ENCODE peak calls at places on chromosomes 11 and 22, in six cellular contexts. E, W, P, X, A and J are unnamed samples.

GRCh38 chr22:25682071-25682470 is 59.9 kb upstream of the MYO18B start:
- DNase-seq in E (no peak), W (no peak), P (no peak), X (no peak), A (no peak), J (no peak)

GRCh38 chr11:121473064-121473777 is 20.5 kb upstream of the SORL1-AS1 start:
- DNase-seq in E (no peak), W (no peak), P (no peak), X (no peak), A (no peak), J (no peak)

GRCh38 chr11:15770798-15771414 is 585.4 kb downstream of the SOX6 start:
- DNase-seq in E (peak; percentile 61), W (no peak), P (no peak), X (peak; percentile 43), A (peak; percentile 26), J (peak; percentile 43)

GRCh38 chr22:19970479-19971275 is 29.1 kb upstream of the TXNRD2 start:
- DNase-seq in E (peak; percentile 85), W (peak; percentile 68), P (no peak), X (peak; percentile 30), A (peak; percentile 92), J (peak; percentile 83)

GRCh38 chr22:37331034-37331428 is 48.7 kb downstream of the CYTH4 start:
- DNase-seq in E (no peak), W (no peak), P (no peak), X (peak; percentile 53), A (no peak), J (no peak)

GRCh38 chr11:108758458-108758857 is 93.6 kb downstream of the DDX10 start:
- DNase-seq in E (no peak), W (peak; percentile 22), P (no peak), X (no peak), A (no peak), J (no peak)

GRCh38 chr22:19754701-19755144 is 5.9 kb upstream of the TBX1 start:
- DNase-seq in E (no peak), W (no peak), P (no peak), X (no peak), A (no peak), J (no peak)

GRCh38 chr11:2427721-2428321 is 16.5 kb downstream of the TRPM5 start:
- DNase-seq in E (no peak), W (no peak), P (no peak), X (no peak), A (no peak), J (no peak)

GRCh38 chr11:134529212-134530096 is 117.4 kb upstream of the B3GAT1 start:
- DNase-seq in E (no peak), W (no peak), P (no peak), X (no peak), A (no peak), J (no peak)

GRCh38 chr22:39240841-39241631 is 3.7 kb downstream of the PDGFB start:
- DNase-seq in E (peak; percentile 43), W (peak; percentile 52), P (no peak), X (no peak), A (no peak), J (peak; percentile 58)

GRCh38 chr22:28978158-28978557 is 83.5 kb downstream of the C22orf31 start:
- DNase-seq in E (no peak), W (peak; percentile 68), P (no peak), X (peak; percentile 49), A (no peak), J (peak; percentile 17)

GRCh38 chr11:127470485-127470884 is 469.9 kb upstream of the KIRREL3 start:
- DNase-seq in E (peak; percentile 31), W (no peak), P (no peak), X (no peak), A (no peak), J (peak; percentile 26)

GRCh38 chr11:127474735-127475134 is 474.2 kb upstream of the KIRREL3 start:
- DNase-seq in E (peak; percentile 26), W (no peak), P (no peak), X (no peak), A (no peak), J (no peak)

GRCh38 chr11:127471662-127472061 is 471.1 kb upstream of the KIRREL3 start:
- DNase-seq in E (no peak), W (no peak), P (no peak), X (no peak), A (no peak), J (no peak)
- TF ChIP-seq CTCF in E (peak; percentile 9), W (no peak), P (no peak), X (no peak), A (peak; percentile 3), J (no peak)

DNA sequence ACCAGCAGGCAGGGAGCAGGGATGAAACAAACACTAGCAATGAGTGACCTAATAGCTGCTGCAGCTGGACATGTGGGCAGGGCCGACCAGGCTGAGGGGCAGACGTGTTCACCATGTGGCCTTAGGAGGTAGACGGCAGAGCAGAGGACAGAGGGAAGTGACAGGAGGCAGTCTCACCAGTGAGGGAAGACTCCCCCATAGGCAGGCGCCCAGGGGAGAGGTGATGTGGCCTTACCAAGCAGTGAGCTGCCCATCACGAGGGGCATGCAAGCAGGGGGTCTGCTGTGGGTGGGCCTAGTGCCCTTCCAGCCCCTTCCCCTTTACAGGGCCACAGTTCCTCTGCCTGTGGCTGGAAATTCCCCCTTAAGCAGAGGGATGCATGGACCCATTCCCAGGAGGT is 67.5 kb downstream of the MPPED1 start:
- DNase-seq in E (no peak), W (no peak), P (no peak), X (no peak), A (no peak), J (no peak)
- TF ChIP-seq CTCF in E (no peak), W (no peak), P (no peak), X (no peak), A (no peak), J (no peak)

GRCh38 chr11:6673523-6673922 is 9.6 kb downstream of the MRPL17 start:
- DNase-seq in E (no peak), W (no peak), P (no peak), X (no peak), A (no peak), J (no peak)

GRCh38 chr11:6674856-6675255 is 8.3 kb downstream of the MRPL17 start:
- DNase-seq in E (no peak), W (no peak), P (no peak), X (no peak), A (no peak), J (no peak)

GRCh38 chr11:6670202-6670830 is 12.8 kb downstream of the MRPL17 start:
- DNase-seq in E (no peak), W (no peak), P (no peak), X (no peak), A (no peak), J (no peak)

GRCh38 chr11:6674198-6674597 is 8.9 kb downstream of the MRPL17 start:
- DNase-seq in E (no peak), W (no peak), P (no peak), X (no peak), A (no peak), J (no peak)

DNA sequence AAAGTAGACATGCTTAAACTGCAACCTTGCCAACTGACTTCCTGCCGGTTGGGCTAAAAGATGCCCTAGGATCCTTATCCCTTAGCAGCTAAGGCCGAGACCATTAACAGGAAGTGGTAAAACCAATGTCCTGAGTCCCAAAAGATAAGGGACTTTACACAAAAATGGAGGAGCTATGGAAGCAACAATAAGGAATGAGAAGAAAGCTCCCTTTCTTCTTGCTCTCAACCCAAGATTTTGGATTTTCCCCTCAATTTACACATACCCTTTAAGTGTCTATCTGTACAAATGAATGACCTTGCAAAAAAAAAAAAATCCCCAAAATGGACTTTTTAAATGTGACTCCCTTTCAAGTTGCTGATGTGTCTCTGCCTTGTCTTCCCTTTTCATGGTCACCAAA is 11.1 kb downstream of the MRPL17 start:
- DNase-seq in E (no peak), W (no peak), P (no peak), X (no peak), A (no peak), J (no peak)
- TF ChIP-seq CTCF in E (no peak), W (no peak), P (no peak), X (no peak), A (no peak), J (no peak)

GRCh38 chr11:65539401-65540289 is 14.8 kb downstream of the SCYL1 start:
- DNase-seq in E (no peak), W (no peak), P (no peak), X (no peak), A (peak; percentile 93), J (no peak)
- TF ChIP-seq CTCF in E (no peak), W (no peak), P (no peak), X (no peak), A (peak; percentile 70), J (peak; percentile 54)

GRCh38 chr11:77397631-77398030 is 76.3 kb downstream of the PAK1 start:
- DNase-seq in E (no peak), W (no peak), P (no peak), X (no peak), A (no peak), J (no peak)

GRCh38 chr11:77400306-77400705 is 73.6 kb downstream of the PAK1 start:
- DNase-seq in E (no peak), W (no peak), P (no peak), X (no peak), A (no peak), J (no peak)

GRCh38 chr11:77395460-77396175 is 78.3 kb downstream of the PAK1 start:
- DNase-seq in E (no peak), W (no peak), P (no peak), X (no peak), A (no peak), J (no peak)

GRCh38 chr11:77396305-77396704 is 77.6 kb downstream of the PAK1 start:
- DNase-seq in E (no peak), W (no peak), P (no peak), X (no peak), A (no peak), J (no peak)

DNA sequence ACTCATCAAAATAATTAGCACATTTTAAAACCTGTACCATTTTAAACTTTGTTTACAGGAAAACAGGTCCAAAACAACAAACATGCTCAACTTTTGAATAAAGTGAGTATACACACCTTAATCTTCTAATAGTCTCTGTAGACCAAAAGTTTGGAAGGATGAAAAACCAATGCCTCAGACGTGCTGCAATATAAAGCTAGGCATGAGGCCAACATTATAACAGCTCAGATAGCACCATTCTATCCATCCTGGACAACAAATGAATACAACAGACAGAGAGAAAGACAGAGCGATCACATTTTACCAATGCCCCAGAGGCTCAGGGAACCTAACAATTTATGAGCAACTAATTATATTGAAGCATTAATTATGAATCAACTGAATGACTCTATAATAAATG is 77.0 kb downstream of the PAK1 start:
- DNase-seq in E (no peak), W (no peak), P (no peak), X (no peak), A (no peak), J (no peak)
- TF ChIP-seq CTCF in E (no peak), W (no peak), P (no peak), X (no peak), A (no peak), J (no peak)